ENCODE peak calls at places on chromosomes 16 and 17, in six cellular contexts. One of them, this sample, is unnamed.
A peak's percentile ranks its signal among the peaks of the same experiment; 100 is the strongest.

GRCh38 chr16:70437582-70438324 is 1.1 kb downstream of the ST3GAL2 start:
- DNase-seq in K562: peak; percentile 25
- DNase-seq in H1: peak; percentile 63
- DNase-seq in SK-N-SH: peak; percentile 41
- DNase-seq in GM12878: no peak
- DNase-seq in HL-60: no peak
- DNase-seq in this sample: no peak

GRCh38 chr16:2511128-2511785 is 2.5 kb upstream of the ATP6V0C start:
- DNase-seq in H1: no peak
- DNase-seq in K562: peak; percentile 84
- DNase-seq in GM12878: no peak
- DNase-seq in SK-N-SH: no peak
- DNase-seq in HL-60: no peak
- DNase-seq in this sample: no peak

GRCh38 chr17:61981323-61981722 is 53.5 kb upstream of the INTS2 start:
- DNase-seq in HL-60: no peak
- DNase-seq in SK-N-SH: no peak
- DNase-seq in GM12878: no peak
- DNase-seq in H1: no peak
- DNase-seq in K562: no peak
- DNase-seq in this sample: no peak

GRCh38 chr16:28846080-28846932 is at the start of gene TUFM:
- DNase-seq in GM12878: peak; percentile 92
- DNase-seq in H1: peak; percentile 98
- DNase-seq in K562: peak; percentile 91
- DNase-seq in SK-N-SH: peak; percentile 97
- DNase-seq in HL-60: peak; percentile 96
- DNase-seq in this sample: peak; percentile 99

GRCh38 chr16:56192644-56192960 is 1.3 kb downstream of the GNAO1 start:
- DNase-seq in H1: no peak
- DNase-seq in HL-60: no peak
- DNase-seq in SK-N-SH: no peak
- DNase-seq in K562: no peak
- DNase-seq in GM12878: no peak
- DNase-seq in this sample: no peak

GRCh38 chr16:67242138-67242730 is 5.0 kb downstream of the FHOD1 start:
- DNase-seq in HL-60: no peak
- DNase-seq in H1: no peak
- DNase-seq in GM12878: no peak
- DNase-seq in K562: no peak
- DNase-seq in SK-N-SH: no peak
- DNase-seq in this sample: no peak

GRCh38 chr16:83109736-83110135 is 483.0 kb downstream of the CDH13 start:
- DNase-seq in HL-60: no peak
- DNase-seq in K562: no peak
- DNase-seq in H1: no peak
- DNase-seq in GM12878: no peak
- DNase-seq in SK-N-SH: no peak
- DNase-seq in this sample: no peak

GRCh38 chr17:55601874-55602364 is 90.7 kb upstream of the SMIM36 start:
- DNase-seq in HL-60: no peak
- DNase-seq in K562: peak; percentile 20
- DNase-seq in SK-N-SH: peak; percentile 52
- DNase-seq in GM12878: no peak
- DNase-seq in H1: peak; percentile 58
- DNase-seq in this sample: peak; percentile 39

GRCh38 chr17:76415786-76416185 is 31.4 kb downstream of the SPHK1 start:
- DNase-seq in GM12878: no peak
- DNase-seq in SK-N-SH: no peak
- DNase-seq in HL-60: no peak
- DNase-seq in H1: no peak
- DNase-seq in K562: no peak
- DNase-seq in this sample: no peak

GRCh38 chr16:27634781-27635180 is 84.8 kb downstream of the KATNIP start:
- DNase-seq in H1: no peak
- DNase-seq in GM12878: no peak
- DNase-seq in K562: no peak
- DNase-seq in SK-N-SH: no peak
- DNase-seq in HL-60: no peak
- DNase-seq in this sample: no peak

GRCh38 chr16:74740795-74741304 is 33.8 kb downstream of the FA2H start:
- DNase-seq in HL-60: no peak
- DNase-seq in SK-N-SH: no peak
- DNase-seq in GM12878: no peak
- DNase-seq in H1: no peak
- DNase-seq in K562: no peak
- DNase-seq in this sample: no peak

GRCh38 chr16:67910162-67910561 is 17.1 kb downstream of the PSKH1 start:
- DNase-seq in HL-60: no peak
- DNase-seq in GM12878: no peak
- DNase-seq in H1: no peak
- DNase-seq in SK-N-SH: peak; percentile 71
- DNase-seq in K562: no peak
- DNase-seq in this sample: no peak

GRCh38 chr16:31471875-31472558 is at the start of gene TGFB1I1:
- DNase-seq in SK-N-SH: peak; percentile 89
- DNase-seq in GM12878: no peak
- DNase-seq in K562: no peak
- DNase-seq in HL-60: no peak
- DNase-seq in H1: peak; percentile 64
- DNase-seq in this sample: no peak

GRCh38 chr16:74771656-74772315 is 2.8 kb downstream of the FA2H start:
- DNase-seq in K562: no peak
- DNase-seq in HL-60: no peak
- DNase-seq in H1: no peak
- DNase-seq in SK-N-SH: no peak
- DNase-seq in GM12878: peak; percentile 63
- DNase-seq in this sample: no peak

GRCh38 chr16:15052747-15053476 is 3.0 kb downstream of the NTAN1 start:
- DNase-seq in SK-N-SH: no peak
- DNase-seq in GM12878: no peak
- DNase-seq in H1: no peak
- DNase-seq in K562: no peak
- DNase-seq in HL-60: no peak
- DNase-seq in this sample: no peak

GRCh38 chr17:78053777-78054468 is 74.6 kb downstream of the TMC6 start:
- DNase-seq in K562: no peak
- DNase-seq in HL-60: no peak
- DNase-seq in SK-N-SH: no peak
- DNase-seq in H1: no peak
- DNase-seq in GM12878: no peak
- DNase-seq in this sample: no peak

GRCh38 chr17:49277638-49278037 is 47.1 kb upstream of the PHOSPHO1 start:
- DNase-seq in K562: no peak
- DNase-seq in SK-N-SH: no peak
- DNase-seq in HL-60: no peak
- DNase-seq in H1: no peak
- DNase-seq in GM12878: no peak
- DNase-seq in this sample: no peak

DNA sequence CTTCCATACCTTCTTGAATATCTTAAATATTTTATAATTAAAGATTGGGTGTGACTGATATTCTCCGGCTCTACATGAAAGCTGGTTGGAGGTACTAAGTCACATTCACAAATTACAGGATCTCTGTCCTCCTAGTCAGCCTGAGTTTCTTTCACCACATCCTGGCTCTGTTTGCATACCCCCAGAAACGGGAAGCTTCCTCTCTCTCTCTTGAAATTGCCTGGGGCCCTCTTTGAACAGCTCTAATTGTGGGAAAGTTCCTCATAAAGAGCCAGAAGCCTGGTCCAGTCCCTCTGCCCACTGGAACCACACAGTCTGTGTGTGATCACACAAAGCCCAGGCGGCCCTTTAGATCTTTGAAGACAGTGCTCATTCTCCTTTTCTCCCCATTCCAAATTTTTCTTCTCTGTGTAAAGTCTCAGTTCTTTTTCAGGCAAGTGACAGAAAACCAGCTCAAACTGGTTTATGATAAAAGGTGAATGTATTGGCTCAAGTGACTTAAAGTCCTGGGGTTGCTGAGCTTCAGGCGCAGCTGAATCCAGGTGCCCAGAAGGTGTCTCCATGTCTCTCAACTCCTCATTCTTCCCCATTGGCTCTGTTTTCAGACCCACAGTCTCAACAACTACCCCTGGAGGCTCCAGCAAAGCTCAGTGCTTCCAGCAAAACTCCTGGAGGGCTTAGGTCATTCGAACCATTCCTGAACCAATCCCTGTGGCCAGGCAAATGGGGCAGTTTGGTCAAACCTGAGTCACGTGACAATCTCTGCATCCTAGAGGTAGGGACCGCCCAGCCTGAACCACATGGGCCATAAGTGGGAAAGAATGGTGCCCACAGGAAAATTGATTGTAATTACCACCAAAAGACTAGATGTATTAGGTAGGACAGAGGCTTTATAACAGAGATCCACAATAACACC is 8.5 kb upstream of the RAI1 start:
- DNase-seq in K562: no peak
- DNase-seq in GM12878: no peak
- DNase-seq in HL-60: no peak
- DNase-seq in H1: no peak
- DNase-seq in SK-N-SH: no peak
- DNase-seq in this sample: no peak
- TF ChIP-seq GABPA in K562: no peak
- TF ChIP-seq GABPA in GM12878: no peak
- TF ChIP-seq GABPA in HL-60: no peak
- TF ChIP-seq GABPA in H1: no peak
- TF ChIP-seq GABPA in SK-N-SH: no peak
- TF ChIP-seq GABPA in this sample: no peak

GRCh38 chr17:68909066-68909465 is 46.1 kb downstream of the ABCA8 start:
- DNase-seq in HL-60: peak; percentile 90
- DNase-seq in K562: peak; percentile 8
- DNase-seq in H1: no peak
- DNase-seq in GM12878: peak; percentile 16
- DNase-seq in SK-N-SH: no peak
- DNase-seq in this sample: peak; percentile 16

GRCh38 chr17:68908045-68908444 is 47.1 kb downstream of the ABCA8 start:
- DNase-seq in H1: no peak
- DNase-seq in HL-60: no peak
- DNase-seq in GM12878: peak; percentile 41
- DNase-seq in SK-N-SH: no peak
- DNase-seq in K562: no peak
- DNase-seq in this sample: peak; percentile 79

GRCh38 chr17:68910256-68910705 is 44.9 kb downstream of the ABCA8 start:
- DNase-seq in SK-N-SH: no peak
- DNase-seq in HL-60: no peak
- DNase-seq in K562: no peak
- DNase-seq in GM12878: no peak
- DNase-seq in H1: no peak
- DNase-seq in this sample: no peak

GRCh38 chr17:68906638-68907037 is 48.6 kb downstream of the ABCA8 start:
- DNase-seq in GM12878: no peak
- DNase-seq in HL-60: no peak
- DNase-seq in K562: no peak
- DNase-seq in H1: no peak
- DNase-seq in SK-N-SH: peak; percentile 24
- DNase-seq in this sample: peak; percentile 39

GRCh38 chr17:68910789-68911431 is 44.3 kb downstream of the ABCA8 start:
- DNase-seq in K562: no peak
- DNase-seq in SK-N-SH: no peak
- DNase-seq in HL-60: no peak
- DNase-seq in GM12878: no peak
- DNase-seq in H1: no peak
- DNase-seq in this sample: no peak
- TF ChIP-seq GABPA in K562: no peak
- TF ChIP-seq GABPA in SK-N-SH: no peak
- TF ChIP-seq GABPA in HL-60: no peak
- TF ChIP-seq GABPA in GM12878: no peak
- TF ChIP-seq GABPA in H1: no peak
- TF ChIP-seq GABPA in this sample: no peak

GRCh38 chr17:44556114-44556853 is 1.0 kb upstream of the FZD2 start:
- DNase-seq in H1: peak; percentile 83
- DNase-seq in HL-60: peak; percentile 39
- DNase-seq in SK-N-SH: peak; percentile 67
- DNase-seq in GM12878: peak; percentile 30
- DNase-seq in K562: peak; percentile 37
- DNase-seq in this sample: peak; percentile 15
- TF ChIP-seq GABPA in H1: no peak
- TF ChIP-seq GABPA in HL-60: no peak
- TF ChIP-seq GABPA in SK-N-SH: no peak
- TF ChIP-seq GABPA in GM12878: no peak
- TF ChIP-seq GABPA in K562: no peak
- TF ChIP-seq GABPA in this sample: no peak

GRCh38 chr17:35104844-35105450 is 14.7 kb downstream of the RAD51D start:
- DNase-seq in HL-60: no peak
- DNase-seq in GM12878: no peak
- DNase-seq in SK-N-SH: no peak
- DNase-seq in K562: no peak
- DNase-seq in H1: no peak
- DNase-seq in this sample: no peak

GRCh38 chr17:35103271-35103670 is 16.4 kb downstream of the RAD51D start:
- DNase-seq in H1: no peak
- DNase-seq in K562: no peak
- DNase-seq in SK-N-SH: no peak
- DNase-seq in HL-60: no peak
- DNase-seq in GM12878: no peak
- DNase-seq in this sample: no peak

GRCh38 chr17:35101036-35101435 is 18.6 kb downstream of the RAD51D start:
- DNase-seq in HL-60: no peak
- DNase-seq in K562: no peak
- DNase-seq in H1: no peak
- DNase-seq in GM12878: no peak
- DNase-seq in SK-N-SH: no peak
- DNase-seq in this sample: no peak

GRCh38 chr17:35099929-35100328 is 19.7 kb downstream of the RAD51D start:
- DNase-seq in HL-60: no peak
- DNase-seq in SK-N-SH: no peak
- DNase-seq in GM12878: no peak
- DNase-seq in H1: no peak
- DNase-seq in K562: no peak
- DNase-seq in this sample: no peak

DNA sequence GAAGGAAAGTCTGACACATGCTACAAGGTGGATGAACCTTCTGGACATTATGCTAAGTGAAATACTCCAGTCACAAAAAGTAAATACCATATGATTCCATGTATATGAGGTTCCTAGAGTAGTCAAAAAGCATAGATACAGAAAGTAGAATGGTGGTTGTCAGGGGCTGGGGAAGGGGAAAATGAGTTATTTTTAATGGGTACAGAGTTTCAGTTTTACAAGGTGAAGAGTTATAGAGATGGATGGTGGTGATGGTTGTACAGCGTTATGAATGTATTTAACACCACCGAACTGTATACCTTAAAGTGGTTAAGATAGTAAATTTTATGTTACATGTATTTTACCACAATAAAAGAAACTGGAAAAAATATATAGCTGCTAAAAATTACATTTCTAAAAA is 17.9 kb downstream of the RAD51D start:
- DNase-seq in K562: no peak
- DNase-seq in H1: no peak
- DNase-seq in SK-N-SH: no peak
- DNase-seq in GM12878: no peak
- DNase-seq in HL-60: no peak
- DNase-seq in this sample: no peak
- TF ChIP-seq GABPA in K562: no peak
- TF ChIP-seq GABPA in H1: no peak
- TF ChIP-seq GABPA in SK-N-SH: no peak
- TF ChIP-seq GABPA in GM12878: no peak
- TF ChIP-seq GABPA in HL-60: no peak
- TF ChIP-seq GABPA in this sample: no peak

This sample was measured in HepG2.